ENCODE peak calls at places on chromosomes 6 and 20, in ten cellular contexts. P, D, M, B, Q, F, Z, J, U and L are unnamed samples.

GRCh38 chr6:156175971-156176421 is 601.2 kb upstream of the ARID1B start:
- DNase-seq in P (peak; percentile 27), D (peak; percentile 42), M (peak; percentile 72), B (peak; percentile 26), Q (peak; percentile 75), F (peak; percentile 3), Z (no peak), J (peak; percentile 84), U (peak; percentile 44), L (peak; percentile 55)

GRCh38 chr20:35768731-35769664 is 2.8 kb upstream of the PHF20 start:
- DNase-seq in P (peak; percentile 94), D (peak; percentile 96), M (peak; percentile 68), B (peak; percentile 72), Q (peak; percentile 94), F (peak; percentile 99), Z (peak; percentile 98), J (peak; percentile 94), U (no peak), L (peak; percentile 86)

GRCh38 chr6:157034433-157035230 is 257.5 kb downstream of the ARID1B start:
- DNase-seq in P (no peak), D (no peak), M (no peak), B (peak; percentile 55), Q (no peak), F (peak; percentile 61), Z (no peak), J (no peak), U (no peak), L (peak; percentile 52)

GRCh38 chr6:144352310-144352709 is 67.2 kb downstream of the UTRN start:
- DNase-seq in P (no peak), D (no peak), M (no peak), B (no peak), Q (no peak), F (no peak), Z (no peak), J (no peak), U (no peak), L (no peak)

GRCh38 chr6:67358241-67358640 is 1276.8 kb upstream of the ADGRB3 start:
- DNase-seq in P (no peak), D (no peak), M (no peak), B (no peak), Q (no peak), F (no peak), Z (no peak), J (no peak), U (no peak), L (no peak)

GRCh38 chr20:33826270-33826897 is 15.2 kb downstream of the CHMP4B start:
- DNase-seq in P (no peak), D (no peak), M (peak; percentile 62), B (no peak), Q (no peak), F (no peak), Z (no peak), J (peak; percentile 77), U (no peak), L (peak; percentile 58)

GRCh38 chr20:42051935-42052334 is 433.8 kb upstream of the CHD6 start:
- DNase-seq in P (peak; percentile 10), D (no peak), M (peak; percentile 52), B (no peak), Q (no peak), F (no peak), Z (no peak), J (no peak), U (peak; percentile 0), L (no peak)

GRCh38 chr6:166423051-166423745 is 40.5 kb upstream of the MPC1 start:
- DNase-seq in P (no peak), D (no peak), M (no peak), B (no peak), Q (no peak), F (no peak), Z (no peak), J (no peak), U (peak; percentile 56), L (no peak)

GRCh38 chr6:52543729-52544324 is 33.0 kb downstream of the TRAM2 start:
- DNase-seq in P (no peak), D (no peak), M (no peak), B (no peak), Q (no peak), F (peak; percentile 48), Z (no peak), J (peak; percentile 76), U (no peak), L (no peak)

GRCh38 chr6:120826253-120826652 is 508.0 kb downstream of the TBC1D32 start:
- DNase-seq in P (no peak), D (no peak), M (peak; percentile 58), B (peak; percentile 61), Q (no peak), F (peak; percentile 4), Z (no peak), J (peak; percentile 87), U (no peak), L (peak; percentile 40)

GRCh38 chr6:5553767-5554166 is 292.5 kb downstream of the FARS2 start:
- DNase-seq in P (no peak), D (no peak), M (no peak), B (no peak), Q (no peak), F (no peak), Z (no peak), J (no peak), U (no peak), L (no peak)

DNA sequence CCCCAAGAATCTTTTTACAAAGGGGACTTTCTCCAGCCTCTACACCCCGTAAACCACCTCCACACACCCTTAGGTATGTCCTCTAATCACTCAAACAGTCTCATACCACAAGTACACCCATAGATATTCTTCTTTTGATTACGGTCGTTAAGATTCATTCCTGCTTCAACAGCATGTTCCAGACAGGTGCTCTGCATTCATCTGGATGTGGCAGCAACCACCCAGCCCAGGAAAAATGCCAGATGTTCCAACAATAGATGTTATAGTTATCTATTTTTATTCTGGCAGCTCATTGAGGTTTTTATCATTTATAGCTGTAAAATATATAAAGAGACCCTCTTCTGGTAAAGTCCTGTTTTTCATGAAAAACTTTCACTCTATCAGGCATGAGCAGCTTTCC is 60.7 kb downstream of the SIM1 start:
- DNase-seq in P (no peak), D (no peak), M (no peak), B (no peak), Q (no peak), F (no peak), Z (no peak), J (no peak), U (no peak), L (no peak)
- H3K4me3 ChIP-seq in P (no peak overlapping the region), D (no peak overlapping the region), M (no peak overlapping the region), B (no peak overlapping the region), Q (no peak overlapping the region), F (no peak overlapping the region), Z (no peak overlapping the region), J (no peak overlapping the region), U (no peak overlapping the region), L (no peak overlapping the region)

GRCh38 chr20:19615629-19616028 is 142.4 kb upstream of the RIN2 start:
- DNase-seq in P (no peak), D (no peak), M (no peak), B (no peak), Q (no peak), F (no peak), Z (no peak), J (no peak), U (no peak), L (no peak)

GRCh38 chr20:19605759-19606158 is 152.3 kb upstream of the RIN2 start:
- DNase-seq in P (no peak), D (no peak), M (no peak), B (no peak), Q (peak; percentile 5), F (no peak), Z (no peak), J (no peak), U (no peak), L (no peak)

GRCh38 chr20:19609642-19610223 is 148.3 kb upstream of the RIN2 start:
- DNase-seq in P (no peak), D (no peak), M (no peak), B (no peak), Q (no peak), F (no peak), Z (peak; percentile 4), J (no peak), U (no peak), L (no peak)
- H3K27me3 ChIP-seq in P (no peaks in the 10 kb centered on the region), D (peaks cover 53% of the 10 kb centered on the region), M (peaks cover 71% of the 10 kb centered on the region), B (no peaks in the 10 kb centered on the region), Q (no peaks in the 10 kb centered on the region), F (peaks cover 7% of the 10 kb centered on the region), Z (no peaks in the 10 kb centered on the region), J (no peaks in the 10 kb centered on the region), U (no peaks in the 10 kb centered on the region), L (no peaks in the 10 kb centered on the region)

GRCh38 chr20:59028812-59029211 is 3.3 kb downstream of the ATP5F1E start:
- DNase-seq in P (no peak), D (no peak), M (no peak), B (no peak), Q (no peak), F (no peak), Z (no peak), J (no peak), U (no peak), L (no peak)
- H3K4me3 ChIP-seq in P (no peak overlapping the region), D (peak overlapping the region; percentile 85), M (peak overlapping the region; percentile 33), B (peak overlapping the region; percentile 1), Q (peak overlapping the region; percentile 6), F (no peak overlapping the region), Z (no peak overlapping the region), J (peak overlapping the region; percentile 63), U (peak overlapping the region; percentile 18), L (no peak overlapping the region)

DNA sequence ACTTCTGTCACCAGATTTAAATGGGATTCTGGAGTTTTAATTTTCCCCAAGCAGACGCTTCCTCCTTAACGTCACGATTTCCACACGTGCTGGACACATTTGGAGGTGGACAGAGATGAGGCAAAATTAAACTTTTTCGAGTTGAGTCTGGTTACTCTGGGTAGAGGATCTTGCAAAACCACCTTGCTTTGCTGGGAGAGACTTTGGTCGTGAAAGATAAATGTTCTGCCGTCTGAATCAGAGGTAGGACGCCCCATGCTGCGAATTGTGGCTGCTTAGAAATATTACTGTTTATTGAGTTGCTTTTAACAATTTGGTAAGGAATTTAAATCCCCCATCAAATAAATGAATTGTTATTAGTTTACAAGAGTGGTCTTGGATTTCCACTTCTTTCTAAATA is 46.8 kb downstream of the CTCFL start:
- DNase-seq in P (no peak), D (no peak), M (no peak), B (no peak), Q (no peak), F (no peak), Z (no peak), J (no peak), U (no peak), L (no peak)
- H3K27me3 ChIP-seq in P (no peaks in the 10 kb centered on the region), D (peaks cover 15% of the 10 kb centered on the region), M (no peaks in the 10 kb centered on the region), B (no peaks in the 10 kb centered on the region), Q (no peaks in the 10 kb centered on the region), F (peaks cover 18% of the 10 kb centered on the region), Z (peaks cover 29% of the 10 kb centered on the region), J (no peaks in the 10 kb centered on the region), U (no peaks in the 10 kb centered on the region), L (no peaks in the 10 kb centered on the region)

DNA sequence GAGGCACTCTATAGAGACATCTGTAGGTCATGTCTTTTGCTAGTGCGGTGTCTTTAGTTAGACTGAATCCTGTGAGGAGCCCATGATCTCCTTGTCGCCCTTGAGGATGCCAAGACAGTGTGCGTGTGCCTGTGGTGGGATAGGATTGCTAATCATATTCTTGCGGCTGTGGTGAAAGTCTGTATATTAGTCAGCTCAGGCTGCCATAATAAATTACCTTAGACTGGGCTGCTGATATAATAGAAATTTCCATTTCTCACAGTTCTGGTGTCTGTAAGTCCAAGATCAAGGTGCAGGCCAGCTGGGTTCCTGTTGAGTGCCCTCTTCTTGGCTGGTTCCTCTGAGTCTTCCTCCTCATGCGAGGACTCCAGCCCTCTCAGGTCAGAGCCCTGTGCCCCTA is 141.2 kb downstream of the JARID2 start:
- DNase-seq in P (no peak), D (no peak), M (no peak), B (no peak), Q (no peak), F (no peak), Z (no peak), J (peak; percentile 45), U (no peak), L (no peak)
- H3K4me3 ChIP-seq in P (no peak overlapping the region), D (no peak overlapping the region), M (no peak overlapping the region), B (no peak overlapping the region), Q (no peak overlapping the region), F (no peak overlapping the region), Z (no peak overlapping the region), J (no peak overlapping the region), U (no peak overlapping the region), L (no peak overlapping the region)